ENCODE peak calls at places on chromosomes 1 and 21, in eight cellular contexts. T, N, D, O, H, L, P and A are unnamed samples.

GRCh38 chr1:59549903-59550302 is 253.0 kb downstream of the FGGY start:
- DNase-seq in T (peak; percentile 67), L (no peak), D (peak; percentile 52), N (peak; percentile 52), H (no peak), O (no peak), P (peak; percentile 26), A (peak; percentile 28)

GRCh38 chr1:222970040-222970439 is 155.2 kb downstream of the DISP1 start:
- DNase-seq in L (no peak), D (no peak), T (no peak), O (no peak), N (no peak), H (no peak), P (no peak), A (no peak)

GRCh38 chr1:204390731-204391466 is 20.7 kb downstream of the PPP1R15B start:
- DNase-seq in O (no peak), N (no peak), D (no peak), T (peak; percentile 41), H (no peak), P (no peak), L (no peak), A (no peak)

GRCh38 chr21:38386967-38387366 is 111.3 kb downstream of the ERG start:
- DNase-seq in O (peak; percentile 55), N (no peak), P (peak; percentile 35), D (peak; percentile 27), L (no peak), H (no peak), T (no peak), A (peak; percentile 60)

GRCh38 chr1:94299627-94300552 is 62.5 kb upstream of the ARHGAP29 start:
- DNase-seq in D (peak; percentile 72), N (no peak), H (no peak), O (peak; percentile 84), L (no peak), P (peak; percentile 85), T (peak; percentile 49), A (peak; percentile 63)

GRCh38 chr1:213067366-213067765 is 16.3 kb downstream of the RPS6KC1 start:
- DNase-seq in P (no peak), O (no peak), T (no peak), L (no peak), N (no peak), H (no peak), D (peak; percentile 3), A (no peak)

GRCh38 chr1:209505044-209505443 is 78.5 kb upstream of the CAMK1G start:
- DNase-seq in N (no peak), P (peak; percentile 84), H (no peak), T (peak; percentile 28), L (no peak), D (peak; percentile 72), O (peak; percentile 70), A (peak; percentile 34)

GRCh38 chr1:113191579-113192076 is 118.6 kb downstream of the LRIG2 start:
- DNase-seq in T (no peak), D (no peak), O (peak; percentile 60), N (no peak), L (no peak), H (peak; percentile 36), P (no peak), A (no peak)

GRCh38 chr1:240341365-240342250 is 249.9 kb downstream of the FMN2 start:
- DNase-seq in H (no peak), D (peak; percentile 37), T (no peak), L (no peak), N (no peak), O (no peak), P (peak; percentile 29), A (no peak)

GRCh38 chr1:67184838-67185421 is 18.7 kb downstream of the IL23R start:
- DNase-seq in P (no peak), N (no peak), D (no peak), H (no peak), L (no peak), O (no peak), T (no peak), A (no peak)

GRCh38 chr1:29747136-29747670 is 510.9 kb downstream of the PTPRU start:
- DNase-seq in H (no peak), L (no peak), O (no peak), D (no peak), N (no peak), P (no peak), T (no peak), A (no peak)

GRCh38 chr21:35528109-35529042 is 479.3 kb upstream of the RUNX1 start:
- DNase-seq in O (no peak), P (peak; percentile 18), T (peak; percentile 20), L (no peak), H (no peak), D (no peak), N (peak; percentile 49), A (peak; percentile 17)

GRCh38 chr1:244665771-244666217 is 12.9 kb downstream of the DESI2 start:
- DNase-seq in P (peak; percentile 8), H (no peak), D (peak; percentile 52), T (peak; percentile 45), N (no peak), L (peak; percentile 72), O (peak; percentile 13), A (peak; percentile 28)

GRCh38 chr1:53938136-53938830 is 7.2 kb downstream of the IFT25 start:
- DNase-seq in D (peak; percentile 61), P (no peak), H (no peak), L (no peak), O (no peak), N (no peak), T (peak; percentile 84), A (no peak)

GRCh38 chr1:89927037-89927436 is 67.9 kb upstream of the ZNF326 start:
- DNase-seq in T (no peak), O (no peak), P (no peak), D (no peak), L (no peak), N (no peak), H (no peak), A (no peak)

GRCh38 chr1:178124115-178124514 is 30.2 kb downstream of the RASAL2 start:
- DNase-seq in O (peak; percentile 58), N (no peak), P (peak; percentile 21), T (no peak), D (no peak), H (no peak), L (no peak), A (no peak)

GRCh38 chr1:243482237-243483022 is 226.6 kb downstream of the SDCCAG8 start:
- DNase-seq in D (peak; percentile 67), L (no peak), T (peak; percentile 49), H (no peak), O (peak; percentile 72), P (peak; percentile 38), N (no peak), A (peak; percentile 71)

GRCh38 chr1:57727121-57727520 is 303.3 kb upstream of the DAB1 start:
- DNase-seq in D (no peak), H (no peak), N (no peak), T (no peak), L (no peak), O (no peak), P (no peak), A (no peak)

GRCh38 chr1:153922076-153922837 is 515 bp downstream of the GATAD2B start:
- DNase-seq in L (no peak), D (peak; percentile 22), P (peak; percentile 43), T (no peak), N (peak; percentile 64), H (peak; percentile 52), O (no peak), A (no peak)